ENCODE peak calls at places on chromosomes 5 and 9, in seven cellular contexts. One of them, this sample, is unnamed.

GRCh38 chr5:77167695-77168111 is 42.8 kb upstream of the PDE8B start:
- DNase-seq in GM13977: no peak
- DNase-seq in HepG2: no peak
- DNase-seq in pancreas: no peak
- DNase-seq in uterus: peak
- DNase-seq in AG09319: peak
- DNase-seq in GM10248: no peak
- DNase-seq in this sample: peak

GRCh38 chr9:136762915-136763648 is 1.2 kb downstream of the LCN15 start:
- DNase-seq in GM13977: peak
- DNase-seq in HepG2: peak
- DNase-seq in pancreas: peak
- DNase-seq in uterus: peak
- DNase-seq in AG09319: no peak
- DNase-seq in GM10248: peak
- DNase-seq in this sample: peak

GRCh38 chr5:172681421-172681820 is 40.4 kb downstream of the NEURL1B start:
- DNase-seq in GM13977: no peak
- DNase-seq in HepG2: no peak
- DNase-seq in pancreas: no peak
- DNase-seq in uterus: no peak
- DNase-seq in AG09319: no peak
- DNase-seq in GM10248: no peak
- DNase-seq in this sample: no peak

GRCh38 chr9:120445974-120446373 is 134.0 kb downstream of the CDK5RAP2 start:
- DNase-seq in GM13977: no peak
- DNase-seq in HepG2: no peak
- DNase-seq in pancreas: no peak
- DNase-seq in uterus: no peak
- DNase-seq in AG09319: no peak
- DNase-seq in GM10248: no peak
- DNase-seq in this sample: no peak

GRCh38 chr5:78624011-78624541 is 24.5 kb downstream of the LHFPL2 start:
- DNase-seq in GM13977: no peak
- DNase-seq in HepG2: no peak
- DNase-seq in pancreas: no peak
- DNase-seq in uterus: no peak
- DNase-seq in AG09319: no peak
- DNase-seq in GM10248: no peak
- DNase-seq in this sample: no peak

GRCh38 chr5:84384604-84385575 is at the start of gene EDIL3:
- DNase-seq in GM13977: no peak
- DNase-seq in HepG2: no peak
- DNase-seq in pancreas: peak
- DNase-seq in uterus: peak
- DNase-seq in AG09319: no peak
- DNase-seq in GM10248: no peak
- DNase-seq in this sample: peak

GRCh38 chr9:121298016-121298538 is 30.1 kb downstream of the GSN start:
- DNase-seq in GM13977: no peak
- DNase-seq in HepG2: peak
- DNase-seq in pancreas: no peak
- DNase-seq in uterus: no peak
- DNase-seq in AG09319: no peak
- DNase-seq in GM10248: no peak
- DNase-seq in this sample: no peak

GRCh38 chr9:75889977-75890540 is 414 bp upstream of the PCSK5 start:
- DNase-seq in GM13977: no peak
- DNase-seq in HepG2: no peak
- DNase-seq in pancreas: peak
- DNase-seq in uterus: peak
- DNase-seq in AG09319: no peak
- DNase-seq in GM10248: peak
- DNase-seq in this sample: peak

GRCh38 chr9:13143281-13143680 is 136.2 kb downstream of the MPDZ start:
- DNase-seq in GM13977: no peak
- DNase-seq in HepG2: no peak
- DNase-seq in pancreas: no peak
- DNase-seq in uterus: no peak
- DNase-seq in AG09319: no peak
- DNase-seq in GM10248: no peak
- DNase-seq in this sample: no peak

GRCh38 chr9:124320062-124320973 is 62.6 kb downstream of the NEK6 start:
- DNase-seq in GM13977: peak
- DNase-seq in HepG2: peak
- DNase-seq in pancreas: peak
- DNase-seq in uterus: peak
- DNase-seq in AG09319: peak
- DNase-seq in GM10248: peak
- DNase-seq in this sample: peak

GRCh38 chr5:107878676-107879075 is 207.9 kb upstream of the EFNA5 start:
- DNase-seq in GM13977: no peak
- DNase-seq in HepG2: no peak
- DNase-seq in pancreas: no peak
- DNase-seq in uterus: no peak
- DNase-seq in AG09319: no peak
- DNase-seq in GM10248: no peak
- DNase-seq in this sample: peak

GRCh38 chr9:130535818-130536521 is 43.4 kb upstream of the FUBP3 start:
- DNase-seq in GM13977: no peak
- DNase-seq in HepG2: peak
- DNase-seq in pancreas: no peak
- DNase-seq in uterus: no peak
- DNase-seq in AG09319: peak
- DNase-seq in GM10248: no peak
- DNase-seq in this sample: peak

GRCh38 chr9:105858284-105858683 is 163.9 kb downstream of the TMEM38B start:
- DNase-seq in GM13977: no peak
- DNase-seq in HepG2: no peak
- DNase-seq in pancreas: no peak
- DNase-seq in uterus: no peak
- DNase-seq in AG09319: no peak
- DNase-seq in GM10248: no peak
- DNase-seq in this sample: no peak

GRCh38 chr9:127676636-127677035 is 30.2 kb upstream of the CFAP157 start:
- DNase-seq in GM13977: no peak
- DNase-seq in HepG2: no peak
- DNase-seq in pancreas: no peak
- DNase-seq in uterus: no peak
- DNase-seq in AG09319: no peak
- DNase-seq in GM10248: no peak
- DNase-seq in this sample: no peak

GRCh38 chr9:34550681-34551270 is 28.0 kb upstream of the ENHO start:
- DNase-seq in GM13977: no peak
- DNase-seq in HepG2: no peak
- DNase-seq in pancreas: no peak
- DNase-seq in uterus: no peak
- DNase-seq in AG09319: no peak
- DNase-seq in GM10248: no peak
- DNase-seq in this sample: no peak

GRCh38 chr5:107121793-107122519 is 548.8 kb downstream of the EFNA5 start:
- DNase-seq in GM13977: no peak
- DNase-seq in HepG2: no peak
- DNase-seq in pancreas: no peak
- DNase-seq in uterus: no peak
- DNase-seq in AG09319: no peak
- DNase-seq in GM10248: no peak
- DNase-seq in this sample: no peak

GRCh38 chr5:134525687-134526482 is 415 bp downstream of the JADE2 start:
- DNase-seq in GM13977: peak
- DNase-seq in HepG2: peak
- DNase-seq in pancreas: peak
- DNase-seq in uterus: peak
- DNase-seq in AG09319: no peak
- DNase-seq in GM10248: peak
- DNase-seq in this sample: peak

GRCh38 chr5:72427488-72428437 is 79.4 kb downstream of the ZNF366 start:
- DNase-seq in GM13977: no peak
- DNase-seq in HepG2: no peak
- DNase-seq in pancreas: no peak
- DNase-seq in uterus: no peak
- DNase-seq in AG09319: no peak
- DNase-seq in GM10248: no peak
- DNase-seq in this sample: peak

GRCh38 chr5:156093024-156093423 is 233.9 kb upstream of the SGCD start:
- DNase-seq in GM13977: no peak
- DNase-seq in HepG2: no peak
- DNase-seq in pancreas: no peak
- DNase-seq in uterus: no peak
- DNase-seq in AG09319: no peak
- DNase-seq in GM10248: no peak
- DNase-seq in this sample: no peak

GRCh38 chr5:110549301-110549700 is 177.2 kb downstream of the TMEM232 start:
- DNase-seq in GM13977: no peak
- DNase-seq in HepG2: no peak
- DNase-seq in pancreas: no peak
- DNase-seq in uterus: no peak
- DNase-seq in AG09319: no peak
- DNase-seq in GM10248: no peak
- DNase-seq in this sample: no peak

GRCh38 chr5:140038373-140038957 is 4.6 kb downstream of the NRG2 start:
- DNase-seq in GM13977: peak
- DNase-seq in HepG2: no peak
- DNase-seq in pancreas: no peak
- DNase-seq in uterus: no peak
- DNase-seq in AG09319: no peak
- DNase-seq in GM10248: peak
- DNase-seq in this sample: peak

GRCh38 chr9:126452036-126452595 is 125.5 kb downstream of the MVB12B start:
- DNase-seq in GM13977: no peak
- DNase-seq in HepG2: no peak
- DNase-seq in pancreas: no peak
- DNase-seq in uterus: no peak
- DNase-seq in AG09319: no peak
- DNase-seq in GM10248: no peak
- DNase-seq in this sample: no peak

GRCh38 chr9:127133739-127134167 is 11.3 kb upstream of the ANGPTL2 start:
- DNase-seq in GM13977: no peak
- DNase-seq in HepG2: no peak
- DNase-seq in pancreas: no peak
- DNase-seq in uterus: peak
- DNase-seq in AG09319: no peak
- DNase-seq in GM10248: no peak
- DNase-seq in this sample: peak

GRCh38 chr5:37886207-37886905 is 46.5 kb upstream of the GDNF start:
- DNase-seq in GM13977: no peak
- DNase-seq in HepG2: no peak
- DNase-seq in pancreas: no peak
- DNase-seq in uterus: no peak
- DNase-seq in AG09319: no peak
- DNase-seq in GM10248: no peak
- DNase-seq in this sample: peak

GRCh38 chr5:76657091-76657490 is 33.9 kb upstream of the F2RL2 start:
- DNase-seq in GM13977: no peak
- DNase-seq in HepG2: no peak
- DNase-seq in pancreas: no peak
- DNase-seq in uterus: no peak
- DNase-seq in AG09319: no peak
- DNase-seq in GM10248: no peak
- DNase-seq in this sample: no peak

DNA sequence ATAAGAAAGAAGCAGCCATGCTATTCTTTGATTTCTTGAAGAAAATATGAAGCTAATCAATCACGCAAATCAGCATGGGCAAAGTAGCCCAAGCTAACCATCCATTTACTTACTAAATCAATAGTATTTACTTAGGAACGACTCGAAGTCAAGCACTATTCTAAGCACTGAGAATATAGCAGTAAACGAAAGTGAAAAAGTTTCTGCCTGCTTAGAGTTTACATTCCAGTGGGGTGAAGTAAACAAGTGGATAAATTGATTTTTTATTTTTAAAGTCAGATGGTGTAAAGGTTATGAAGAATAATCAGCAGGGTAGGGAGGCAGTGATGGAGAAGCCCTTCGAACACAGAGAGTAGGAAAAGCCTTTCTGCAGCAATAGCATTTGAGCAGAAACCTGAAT is 5.5 kb downstream of the TSTD2 start:
- DNase-seq in GM13977: no peak
- DNase-seq in HepG2: no peak
- DNase-seq in pancreas: no peak
- DNase-seq in uterus: no peak
- DNase-seq in AG09319: no peak
- DNase-seq in GM10248: no peak
- DNase-seq in this sample: peak
- TF ChIP-seq CTCF in GM13977: no peak
- TF ChIP-seq CTCF in HepG2: no peak
- TF ChIP-seq CTCF in pancreas: no peak
- TF ChIP-seq CTCF in uterus: no peak
- TF ChIP-seq CTCF in AG09319: no peak
- TF ChIP-seq CTCF in GM10248: no peak
- TF ChIP-seq CTCF in this sample: no peak

GRCh38 chr5:90421136-90421535 is 11.6 kb upstream of the CETN3 start:
- DNase-seq in GM13977: no peak
- DNase-seq in HepG2: peak
- DNase-seq in pancreas: no peak
- DNase-seq in uterus: no peak
- DNase-seq in AG09319: no peak
- DNase-seq in GM10248: no peak
- DNase-seq in this sample: peak
- TF ChIP-seq CTCF in GM13977: no peak
- TF ChIP-seq CTCF in HepG2: peak
- TF ChIP-seq CTCF in pancreas: no peak
- TF ChIP-seq CTCF in uterus: no peak
- TF ChIP-seq CTCF in AG09319: no peak
- TF ChIP-seq CTCF in GM10248: peak
- TF ChIP-seq CTCF in this sample: no peak

GRCh38 chr9:93909242-93909616 is 45.9 kb downstream of the BARX1 start:
- DNase-seq in GM13977: no peak
- DNase-seq in HepG2: no peak
- DNase-seq in pancreas: no peak
- DNase-seq in uterus: no peak
- DNase-seq in AG09319: no peak
- DNase-seq in GM10248: no peak
- DNase-seq in this sample: no peak

GRCh38 chr9:93910196-93910595 is 45.0 kb downstream of the BARX1 start:
- DNase-seq in GM13977: no peak
- DNase-seq in HepG2: no peak
- DNase-seq in pancreas: no peak
- DNase-seq in uterus: no peak
- DNase-seq in AG09319: no peak
- DNase-seq in GM10248: no peak
- DNase-seq in this sample: no peak

GRCh38 chr9:93911136-93911745 is 43.9 kb downstream of the BARX1 start:
- DNase-seq in GM13977: no peak
- DNase-seq in HepG2: no peak
- DNase-seq in pancreas: no peak
- DNase-seq in uterus: no peak
- DNase-seq in AG09319: no peak
- DNase-seq in GM10248: no peak
- DNase-seq in this sample: no peak

GRCh38 chr9:93911871-93912554 is 43.1 kb downstream of the BARX1 start:
- DNase-seq in GM13977: no peak
- DNase-seq in HepG2: no peak
- DNase-seq in pancreas: no peak
- DNase-seq in uterus: peak
- DNase-seq in AG09319: no peak
- DNase-seq in GM10248: no peak
- DNase-seq in this sample: no peak

GRCh38 chr9:93910598-93910997 is 44.6 kb downstream of the BARX1 start:
- DNase-seq in GM13977: no peak
- DNase-seq in HepG2: no peak
- DNase-seq in pancreas: no peak
- DNase-seq in uterus: no peak
- DNase-seq in AG09319: no peak
- DNase-seq in GM10248: no peak
- DNase-seq in this sample: no peak
- TF ChIP-seq CTCF in GM13977: no peak
- TF ChIP-seq CTCF in HepG2: peak
- TF ChIP-seq CTCF in pancreas: no peak
- TF ChIP-seq CTCF in uterus: no peak
- TF ChIP-seq CTCF in AG09319: no peak
- TF ChIP-seq CTCF in GM10248: no peak
- TF ChIP-seq CTCF in this sample: no peak

GRCh38 chr5:141762790-141763368 is 80.8 kb upstream of the ARAP3 start:
- DNase-seq in GM13977: peak
- DNase-seq in HepG2: no peak
- DNase-seq in pancreas: no peak
- DNase-seq in uterus: no peak
- DNase-seq in AG09319: no peak
- DNase-seq in GM10248: peak
- DNase-seq in this sample: no peak
- TF ChIP-seq CTCF in GM13977: no peak
- TF ChIP-seq CTCF in HepG2: no peak
- TF ChIP-seq CTCF in pancreas: no peak
- TF ChIP-seq CTCF in uterus: no peak
- TF ChIP-seq CTCF in AG09319: no peak
- TF ChIP-seq CTCF in GM10248: no peak
- TF ChIP-seq CTCF in this sample: no peak